ENCODE peak calls at places on chromosomes 13 and 19, in four cellular contexts. I, G, A and S are unnamed samples. For H3K4me1, the result is how much of the 10 kb centered on the place peaks cover.

GRCh38 chr13:102911336-102911735 is 65.5 kb downstream of the ERCC5 start:
- DNase-seq in I (no peak), G (no peak), A (no peak), S (no peak)

GRCh38 chr13:42320375-42320787 is 48.4 kb downstream of the AKAP11 start:
- DNase-seq in I (no peak), G (no peak), A (no peak), S (peak)

GRCh38 chr19:15495151-15495550 is 13.2 kb upstream of the CYP4F22 start:
- DNase-seq in I (no peak), G (no peak), A (no peak), S (no peak)

GRCh38 chr13:110716235-110716505 is 2.7 kb downstream of the ING1 start:
- DNase-seq in I (peak), G (peak), A (peak), S (peak)

GRCh38 chr13:106284358-106284757 is 251.1 kb downstream of the EFNB2 start:
- DNase-seq in I (no peak), G (no peak), A (no peak), S (no peak)

GRCh38 chr13:111575719-111576118 is 255.3 kb downstream of the TEX29 start:
- DNase-seq in I (no peak), G (no peak), A (no peak), S (no peak)

GRCh38 chr13:106473174-106473573 is 62.3 kb downstream of the EFNB2 start:
- DNase-seq in I (no peak), G (no peak), A (no peak), S (no peak)

GRCh38 chr13:87941244-87941643 is 270.1 kb downstream of the SLITRK5 start:
- DNase-seq in I (no peak), G (no peak), A (no peak), S (no peak)

GRCh38 chr13:46871557-46871956 is 25.3 kb downstream of the HTR2A start:
- DNase-seq in I (no peak), G (no peak), A (no peak), S (no peak)

GRCh38 chr13:112779856-112780604 is 90.2 kb downstream of the ATP11A start:
- DNase-seq in I (no peak), G (no peak), A (peak), S (no peak)

GRCh38 chr13:104085611-104086010 is 1019.4 kb upstream of the SLC10A2 start:
- DNase-seq in I (no peak), G (no peak), A (no peak), S (no peak)

GRCh38 chr13:113947321-113948033 is 26.4 kb downstream of the C13orf46 start:
- DNase-seq in I (peak), G (peak), A (peak), S (peak)

GRCh38 chr13:44249439-44249838 is 124.2 kb upstream of the SERP2 start:
- DNase-seq in I (peak), G (peak), A (peak), S (peak)

GRCh38 chr19:2512523-2513431 is 36.9 kb downstream of the GADD45B start:
- DNase-seq in I (no peak), G (no peak), A (no peak), S (no peak)

GRCh38 chr13:44267966-44268365 is 105.7 kb upstream of the SERP2 start:
- DNase-seq in I (no peak), G (no peak), A (no peak), S (no peak)

GRCh38 chr13:20553309-20553708 is 13.6 kb upstream of the IFT88 start:
- DNase-seq in I (no peak), G (no peak), A (no peak), S (no peak)

GRCh38 chr19:17855333-17856152 is 4.2 kb upstream of the RPL18A start:
- DNase-seq in I (peak), G (peak), A (peak), S (peak)

GRCh38 chr13:85535306-85535705 is 263.9 kb downstream of the SLITRK6 start:
- DNase-seq in I (no peak), G (no peak), A (no peak), S (no peak)

GRCh38 chr19:16285769-16286564 is 38.7 kb upstream of the KLF2 start:
- DNase-seq in I (no peak), G (no peak), A (no peak), S (no peak)

GRCh38 chr13:50284540-50284939 is 269.3 kb downstream of the KCNRG start:
- DNase-seq in I (no peak), G (no peak), A (no peak), S (no peak)

GRCh38 chr19:21519488-21519887 is 14.1 kb downstream of the ZNF429 start:
- DNase-seq in I (no peak), G (no peak), A (no peak), S (no peak)

GRCh38 chr13:52882803-52883202 is 34.4 kb upstream of the PCDH8 start:
- DNase-seq in I (no peak), G (no peak), A (no peak), S (no peak)

GRCh38 chr13:63381078-63381859 is 1965.6 kb upstream of the PCDH20 start:
- DNase-seq in I (no peak), G (no peak), A (no peak), S (no peak)

GRCh38 chr13:70960841-70961443 is 852.7 kb upstream of the KLHL1 start:
- DNase-seq in I (no peak), G (peak), A (no peak), S (peak)

GRCh38 chr13:40210865-40211585 is 455.4 kb downstream of the FOXO1 start:
- DNase-seq in I (no peak), G (no peak), A (no peak), S (no peak)

GRCh38 chr13:50393641-50394040 is 378.4 kb downstream of the KCNRG start:
- DNase-seq in I (no peak), G (no peak), A (no peak), S (no peak)

GRCh38 chr19:47124937-47125668 is 5.5 kb upstream of the SAE1 start:
- DNase-seq in I (no peak), G (no peak), A (no peak), S (no peak)

GRCh38 chr13:43333176-43333575 is 309.8 kb downstream of the DNAJC15 start:
- DNase-seq in I (no peak), G (no peak), A (no peak), S (no peak)

GRCh38 chr13:31824705-31825512 is 85.6 kb downstream of the RXFP2 start:
- DNase-seq in I (no peak), G (no peak), A (no peak), S (no peak)

GRCh38 chr19:12137541-12137940 is 2.6 kb downstream of the ZNF20 start:
- DNase-seq in I (no peak), G (no peak), A (no peak), S (no peak)

GRCh38 chr13:98556968-98557591 is 19.8 kb downstream of the STK24 start:
- DNase-seq in I (peak), G (no peak), A (no peak), S (no peak)

GRCh38 chr13:23159205-23159586 is 21.6 kb upstream of the SGCG start:
- DNase-seq in I (no peak), G (peak), A (no peak), S (peak)

GRCh38 chr19:43818500-43818899 is 8.6 kb upstream of the ZNF283 start:
- DNase-seq in I (no peak), G (no peak), A (no peak), S (no peak)

GRCh38 chr19:51552996-51553725 is 17.9 kb upstream of the ZNF175 start:
- DNase-seq in I (peak), G (peak), A (peak), S (peak)

GRCh38 chr13:113329656-113330312 is 32.7 kb downstream of the LAMP1 start:
- DNase-seq in I (no peak), G (no peak), A (no peak), S (no peak)

GRCh38 chr13:44575741-44576395 is at the start of gene TSC22D1:
- DNase-seq in I (peak), G (peak), A (peak), S (peak)

GRCh38 chr19:11142528-11143171 is 12.9 kb downstream of the SPC24 start:
- DNase-seq in I (peak), G (peak), A (peak), S (peak)

GRCh38 chr13:97004096-97004876 is 10.0 kb upstream of the OXGR1 start:
- DNase-seq in I (no peak), G (no peak), A (no peak), S (no peak)

GRCh38 chr19:19488875-19489690 is 26.3 kb downstream of the TSSK6 start:
- DNase-seq in I (peak), G (peak), A (peak), S (peak)

GRCh38 chr19:19486343-19487076 is 28.8 kb downstream of the TSSK6 start:
- DNase-seq in I (no peak), G (no peak), A (no peak), S (no peak)

GRCh38 chr19:19487077-19488040 is 28.0 kb downstream of the TSSK6 start:
- DNase-seq in I (no peak), G (no peak), A (no peak), S (no peak)

GRCh38 chr19:19489804-19490204 is 25.5 kb downstream of the TSSK6 start:
- DNase-seq in I (no peak), G (no peak), A (no peak), S (no peak)

GRCh38 chr19:19488041-19488874 is 27.1 kb downstream of the TSSK6 start:
- DNase-seq in I (peak), G (no peak), A (no peak), S (peak)
- H3K4me1 ChIP-seq in I (under half), G (under half), A (under half), S (under half)

DNA sequence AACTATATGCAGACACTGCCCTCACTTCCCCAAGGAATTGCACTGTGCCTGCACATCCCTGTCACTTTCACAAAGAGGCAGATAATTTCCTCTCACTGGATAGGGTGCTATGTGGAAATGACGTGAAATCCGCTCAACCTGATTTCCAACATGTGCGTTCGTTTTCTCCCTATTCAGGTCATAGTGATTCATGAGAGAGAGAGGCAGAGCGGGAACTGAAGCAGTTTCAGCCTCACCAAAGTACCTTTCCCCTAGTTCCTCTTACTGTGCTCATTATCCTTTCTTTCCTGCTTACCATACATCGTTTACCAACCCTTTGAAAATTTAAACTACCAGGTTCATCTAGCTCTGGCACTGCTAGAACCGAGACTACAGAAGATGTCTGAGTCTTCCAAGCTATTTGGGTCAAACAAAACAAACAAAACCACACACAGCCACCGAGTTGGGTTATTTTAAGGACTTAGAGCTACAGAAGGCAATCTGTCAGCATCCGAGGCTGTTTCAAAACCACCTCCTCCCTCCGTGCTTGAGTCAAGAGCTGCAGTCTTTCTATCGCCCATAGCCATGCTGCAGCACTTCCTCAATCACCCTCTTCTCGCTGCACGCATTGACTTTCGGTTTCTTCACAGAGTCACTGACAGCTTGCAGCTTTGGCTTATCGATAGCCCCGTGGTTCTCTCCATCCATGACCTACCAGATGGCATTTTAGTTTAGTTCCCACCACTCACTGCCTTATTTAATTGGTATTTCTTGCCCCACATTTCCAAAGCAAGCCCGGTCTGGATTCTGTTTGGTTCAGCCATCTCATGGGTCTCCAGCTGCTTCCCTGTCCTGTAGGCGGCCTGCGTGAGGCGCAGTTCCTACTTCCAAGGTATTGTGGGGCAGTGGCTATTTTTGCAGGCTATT is 1395.8 kb downstream of the EFNB2 start:
- DNase-seq in I (peak), G (peak), A (no peak), S (peak)
- TF ChIP-seq CTCF in I (no peak), G (no peak), A (no peak), S (no peak)

DNA sequence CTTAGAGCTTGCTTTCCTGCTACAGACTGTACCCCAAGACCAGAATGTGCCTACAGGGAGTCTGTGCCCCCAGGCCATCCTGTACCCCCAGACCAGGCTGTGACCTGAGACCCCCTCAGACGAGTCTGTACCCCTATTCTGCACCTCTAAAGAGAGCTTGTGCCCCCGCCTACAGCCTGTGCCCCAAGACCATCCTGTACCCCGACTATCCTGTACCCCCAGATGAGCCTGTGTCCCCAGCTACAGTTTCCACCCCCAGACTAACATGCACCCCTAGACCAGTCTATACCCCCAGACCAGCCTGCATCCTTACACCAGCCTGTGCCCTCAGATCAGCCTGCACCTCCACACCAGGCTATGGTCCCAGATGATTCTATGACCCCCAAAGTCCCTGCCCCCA is 2.0 kb downstream of the CACNG6 start:
- DNase-seq in I (no peak), G (no peak), A (no peak), S (no peak)
- H3K4me1 ChIP-seq in I (under half), G (under half), A (under half), S (under half)

GRCh38 chr19:14097532-14098151 is 7.1 kb upstream of the SAMD1 start:
- DNase-seq in I (no peak), G (no peak), A (no peak), S (no peak)
- TF ChIP-seq CTCF in I (no peak), G (no peak), A (no peak), S (no peak)

DNA sequence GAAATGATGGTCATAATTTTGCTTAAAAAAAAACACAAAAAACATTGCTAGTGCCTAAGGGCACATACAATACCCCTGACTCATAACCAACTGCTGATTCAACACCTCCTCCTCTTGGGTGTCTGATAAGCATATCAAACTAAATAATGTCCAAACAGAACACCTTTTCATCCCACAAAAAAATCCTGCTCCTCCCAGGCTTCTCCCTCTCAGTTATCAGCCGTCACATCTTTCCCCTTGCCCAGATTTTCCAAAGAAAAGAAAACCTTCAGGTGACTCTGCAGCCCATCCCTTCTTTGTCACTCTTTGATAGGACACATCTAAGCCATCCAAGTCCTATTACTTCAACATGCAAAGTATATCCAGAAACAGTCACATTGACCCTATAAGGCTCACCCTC is 46.9 kb downstream of the ABCC4 start:
- DNase-seq in I (no peak), G (no peak), A (no peak), S (no peak)
- H3K4me1 ChIP-seq in I (under half), G (under half), A (under half), S (under half)

DNA sequence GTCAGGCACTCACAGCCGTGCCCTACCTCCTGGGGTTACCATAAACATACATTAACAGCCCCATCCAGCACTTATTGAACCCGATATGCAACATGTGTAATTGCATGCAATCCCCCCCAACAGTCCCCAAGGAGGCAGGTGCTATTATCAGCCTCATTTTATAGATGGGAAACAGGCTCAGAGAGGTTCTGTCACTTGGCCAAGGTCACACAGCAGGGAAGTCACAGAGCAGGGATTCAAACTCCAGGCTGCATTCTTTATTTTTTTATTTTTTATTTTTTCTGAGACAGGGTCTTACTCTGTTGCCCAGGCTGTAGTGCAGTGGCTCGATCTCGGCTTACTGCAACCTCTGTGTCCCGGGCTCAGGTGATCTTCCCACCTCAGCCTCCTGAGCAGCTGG is 38.4 kb upstream of the TNFAIP8L1 start:
- DNase-seq in I (no peak), G (no peak), A (no peak), S (no peak)
- TF ChIP-seq CTCF in I (no peak), G (no peak), A (no peak), S (no peak)

GRCh38 chr19:58546131-58546530 is 2.3 kb downstream of the TRIM28 start:
- DNase-seq in I (no peak), G (no peak), A (no peak), S (no peak)

GRCh38 chr19:58543826-58544590 is at the start of gene TRIM28:
- DNase-seq in I (peak), G (peak), A (peak), S (peak)

GRCh38 chr19:58545286-58546068 is 1.6 kb downstream of the TRIM28 start:
- DNase-seq in I (no peak), G (no peak), A (no peak), S (no peak)

GRCh38 chr19:58547323-58548312 is 3.8 kb downstream of the TRIM28 start:
- DNase-seq in I (no peak), G (no peak), A (no peak), S (no peak)

DNA sequence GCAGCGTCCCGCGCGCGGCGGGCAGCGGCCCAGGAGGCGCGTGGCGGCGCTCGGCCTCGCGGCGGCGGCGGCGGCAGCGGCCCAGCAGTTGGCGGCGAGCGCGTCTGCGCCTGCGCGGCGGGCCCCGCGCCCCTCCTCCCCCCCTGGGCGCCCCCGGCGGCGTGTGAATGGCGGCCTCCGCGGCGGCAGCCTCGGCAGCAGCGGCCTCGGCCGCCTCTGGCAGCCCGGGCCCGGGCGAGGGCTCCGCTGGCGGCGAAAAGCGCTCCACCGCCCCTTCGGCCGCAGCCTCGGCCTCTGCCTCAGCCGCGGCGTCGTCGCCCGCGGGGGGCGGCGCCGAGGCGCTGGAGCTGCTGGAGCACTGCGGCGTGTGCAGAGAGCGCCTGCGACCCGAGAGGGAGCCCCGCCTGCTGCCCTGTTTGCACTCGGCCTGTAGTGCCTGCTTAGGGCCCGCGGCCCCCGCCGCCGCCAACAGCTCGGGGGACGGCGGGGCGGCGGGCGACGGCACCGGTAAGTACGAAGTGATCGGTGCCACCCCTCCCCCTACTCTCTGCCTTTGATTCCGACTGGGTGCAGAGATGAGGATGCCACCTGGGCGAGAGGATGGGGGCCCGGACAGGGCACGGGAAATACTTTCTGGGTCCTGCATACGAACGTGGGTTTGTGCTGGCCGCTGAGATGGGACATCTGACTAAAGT is 874 bp downstream of the TRIM28 start:
- DNase-seq in I (peak), G (no peak), A (peak), S (no peak)
- H3K4me1 ChIP-seq in I (under half), G (under half), A (under half), S (under half)

GRCh38 chr19:19006213-19006612 is 27.1 kb downstream of the SUGP2 start:
- DNase-seq in I (no peak), G (no peak), A (no peak), S (no peak)
- TF ChIP-seq CTCF in I (no peak), G (no peak), A (no peak), S (no peak)

DNA sequence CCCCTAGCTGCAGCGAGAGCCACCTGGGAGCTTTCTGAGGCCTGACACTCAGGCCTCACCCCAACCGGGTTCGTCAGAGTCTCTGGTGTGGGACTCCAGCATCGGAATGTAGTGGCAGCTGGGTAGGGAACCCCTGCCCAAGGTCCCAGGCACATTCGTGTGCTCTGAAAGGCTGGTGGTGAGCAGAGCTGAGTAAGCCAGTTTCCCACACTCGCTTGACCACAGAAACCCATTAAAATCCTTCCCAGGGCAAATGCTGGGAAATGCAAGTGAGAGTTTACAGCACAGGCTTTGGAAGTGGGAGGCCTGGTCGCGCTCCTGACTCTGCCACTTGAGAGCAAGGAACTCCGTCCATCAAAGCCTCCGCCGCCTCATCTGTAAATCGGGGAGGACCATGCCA is 4.2 kb downstream of the TRAPPC6A start:
- DNase-seq in I (no peak), G (no peak), A (no peak), S (no peak)
- H3K4me1 ChIP-seq in I (under half), G (under half), A (under half), S (under half)